ENCODE peak calls at places on chromosomes 13 and 19, in nine cellular contexts. C is upper lobe of left lung; W is CD8-positive, alpha-beta T cell; G is heart left ventricle; N is right atrium auricular region; P is IMR-90; A is cardiac muscle cell; H is tibial nerve; Y is MM.1S. D is an unnamed sample.

GRCh38 chr13:25882732-25883357 is 169.0 kb downstream of the SHISA2 start:
- DNase-seq in Y (peak; percentile 40), N (no peak), H (no peak), P (no peak), W (no peak), G (no peak), C (no peak), A (no peak), D (no peak)

GRCh38 chr19:13825489-13826475 is 30.5 kb downstream of the ZSWIM4 start:
- DNase-seq in H (no peak), G (no peak), N (no peak), P (no peak), A (no peak), W (peak; percentile 12), Y (no peak), C (peak; percentile 81), D (no peak)

GRCh38 chr13:75800545-75800944 is 164.4 kb downstream of the LMO7 start:
- DNase-seq in P (no peak), N (no peak), C (no peak), A (no peak), G (no peak), Y (no peak), W (no peak), H (no peak), D (no peak)

GRCh38 chr19:45406957-45407375 is 522 bp downstream of the POLR1G start:
- DNase-seq in W (no peak), N (no peak), A (no peak), H (no peak), Y (no peak), C (no peak), G (no peak), P (no peak), D (no peak)

GRCh38 chr19:54335164-54335563 is 3.8 kb downstream of the LILRA4 start:
- DNase-seq in N (no peak), P (no peak), C (no peak), G (no peak), H (no peak), W (no peak), A (no peak), Y (no peak), D (no peak)

GRCh38 chr13:45167611-45168554 is 33.0 kb downstream of the KCTD4 start:
- DNase-seq in N (no peak), A (peak; percentile 13), G (peak; percentile 68), H (no peak), P (no peak), W (no peak), C (no peak), Y (no peak), D (no peak)

GRCh38 chr13:98297043-98297442 is 120.0 kb upstream of the RNF113B start:
- DNase-seq in A (no peak), H (no peak), G (no peak), Y (no peak), C (no peak), P (no peak), N (no peak), W (no peak), D (no peak)

GRCh38 chr13:81388400-81388799 is 1047.5 kb upstream of the SPRY2 start:
- DNase-seq in A (no peak), P (no peak), W (no peak), G (no peak), N (no peak), Y (no peak), C (no peak), H (no peak), D (no peak)

GRCh38 chr13:93721483-93721882 is 494.9 kb downstream of the GPC6 start:
- DNase-seq in C (no peak), W (no peak), P (no peak), A (no peak), H (no peak), Y (no peak), N (no peak), G (no peak), D (no peak)

GRCh38 chr13:23753523-23753922 is 135.7 kb downstream of the MIPEP start:
- DNase-seq in W (no peak), H (no peak), A (peak; percentile 15), N (no peak), P (peak; percentile 68), C (no peak), G (no peak), Y (no peak), D (no peak)

GRCh38 chr19:5128251-5128931 is 159.5 kb downstream of the KDM4B start:
- DNase-seq in C (peak; percentile 72), Y (no peak), N (peak; percentile 90), G (peak; percentile 87), W (no peak), A (peak; percentile 92), P (peak; percentile 75), H (peak; percentile 39), D (no peak)

GRCh38 chr19:57671124-57671895 is 2.6 kb downstream of the ZSCAN4 start:
- DNase-seq in W (no peak), H (no peak), Y (no peak), N (no peak), P (no peak), G (no peak), A (no peak), C (no peak), D (no peak)

GRCh38 chr19:40735003-40735771 is 15.1 kb downstream of the ACTMAP start:
- DNase-seq in A (no peak), W (no peak), P (no peak), N (no peak), Y (no peak), H (no peak), G (no peak), C (no peak), D (no peak)

GRCh38 chr19:48991823-48992570 is 1.1 kb downstream of the GYS1 start:
- DNase-seq in W (no peak), N (peak; percentile 78), Y (peak; percentile 37), G (peak; percentile 73), A (peak; percentile 86), H (peak; percentile 45), C (peak; percentile 54), P (peak; percentile 83), D (no peak)

GRCh38 chr19:49497047-49497789 is 984 bp downstream of the RPS11 start:
- DNase-seq in H (peak; percentile 51), W (peak; percentile 78), P (peak; percentile 47), C (no peak), A (peak; percentile 63), N (no peak), Y (peak; percentile 62), G (peak; percentile 76), D (no peak)

GRCh38 chr19:8030906-8031305 is 21.7 kb upstream of the CCL25 start:
- DNase-seq in W (no peak), P (no peak), A (no peak), G (no peak), Y (no peak), N (no peak), C (no peak), H (no peak), D (no peak)

GRCh38 chr19:52258426-52258825 is 11.0 kb upstream of the ZNF766 start:
- DNase-seq in G (no peak), A (peak; percentile 16), H (no peak), C (no peak), P (peak; percentile 28), N (no peak), Y (no peak), W (no peak), D (no peak)

GRCh38 chr19:38063921-38064320 is 156.9 kb downstream of the SIPA1L3 start:
- DNase-seq in Y (no peak), N (no peak), P (no peak), H (no peak), C (no peak), G (no peak), W (no peak), A (no peak), D (no peak)

GRCh38 chr13:56349866-56350265 is 790.9 kb upstream of the PRR20A start:
- DNase-seq in P (no peak), Y (no peak), G (no peak), W (no peak), N (no peak), A (no peak), H (no peak), C (no peak), D (no peak)

DNA sequence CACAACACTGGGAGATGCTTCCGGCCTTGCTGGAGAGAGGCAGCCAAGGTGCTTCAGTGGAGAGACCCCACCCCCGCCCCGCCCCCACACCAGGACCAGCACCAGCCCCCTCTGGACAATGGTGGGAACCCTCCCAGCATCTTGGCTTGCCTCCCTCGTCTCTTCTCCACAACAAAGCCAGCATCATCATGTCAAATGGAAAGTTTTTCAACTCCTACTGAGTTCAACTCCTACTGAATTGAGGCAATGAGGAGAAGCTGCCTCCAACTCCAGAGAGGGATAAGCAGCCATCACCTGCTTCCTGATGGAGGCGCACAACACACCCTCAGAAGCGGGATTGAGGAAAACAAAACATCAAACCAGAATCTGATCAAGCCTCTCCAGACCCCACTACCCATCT is 12.8 kb downstream of the DEDD2 start:
- DNase-seq in G (no peak), W (no peak), C (no peak), P (no peak), H (no peak), Y (no peak), A (no peak), N (no peak), D (no peak)
- H3K4me1 ChIP-seq in G (peaks cover 12% of the 10 kb centered on the region), W (peaks cover 66% of the 10 kb centered on the region), C (peaks cover 16% of the 10 kb centered on the region), P (peaks cover 13% of the 10 kb centered on the region), H (peaks cover 7% of the 10 kb centered on the region), Y (peaks cover 44% of the 10 kb centered on the region), A (no peaks in the 10 kb centered on the region), N (peaks cover 15% of the 10 kb centered on the region), D (no peaks in the 10 kb centered on the region)

GRCh38 chr13:46202956-46203355 is 8.8 kb upstream of the LRRC63 start:
- DNase-seq in W (no peak), C (no peak), N (no peak), G (no peak), Y (no peak), P (no peak), H (no peak), A (no peak), D (no peak)
- H3K27me3 ChIP-seq in W (no peaks in the 10 kb centered on the region), C (no peaks in the 10 kb centered on the region), N (no peaks in the 10 kb centered on the region), G (no peaks in the 10 kb centered on the region), Y (no peaks in the 10 kb centered on the region), P (no peaks in the 10 kb centered on the region), H (no peaks in the 10 kb centered on the region), A (no peaks in the 10 kb centered on the region), D (no peaks in the 10 kb centered on the region)

DNA sequence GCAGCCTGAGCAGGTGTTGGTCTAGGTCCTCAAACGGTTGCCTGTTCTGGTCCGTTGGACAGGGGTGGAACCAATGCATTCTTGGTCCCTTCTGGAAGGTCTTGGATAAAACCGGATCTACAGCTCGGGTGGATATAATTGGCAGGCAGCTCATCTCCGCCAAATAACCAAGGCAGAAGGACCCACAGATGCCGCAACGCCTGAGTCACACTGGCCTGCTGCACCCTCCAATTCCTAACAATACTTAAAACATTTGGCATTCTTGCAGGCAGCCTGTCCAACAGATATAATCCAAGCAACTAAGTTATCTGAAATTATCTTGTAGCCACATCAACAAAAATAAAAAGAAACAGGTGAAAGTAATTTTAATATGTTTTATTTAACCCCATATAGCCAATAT is 59.0 kb upstream of the FGF14 start:
- DNase-seq in P (no peak), G (no peak), W (no peak), A (no peak), C (no peak), N (no peak), H (no peak), Y (no peak), D (no peak)
- H3K9me3 ChIP-seq in P (no peaks in the 10 kb centered on the region), G (no peaks in the 10 kb centered on the region), W (no peaks in the 10 kb centered on the region), A (no peaks in the 10 kb centered on the region), C (no peaks in the 10 kb centered on the region), N (no peaks in the 10 kb centered on the region), H (no peaks in the 10 kb centered on the region), Y (no peaks in the 10 kb centered on the region), D (no peaks in the 10 kb centered on the region)

DNA sequence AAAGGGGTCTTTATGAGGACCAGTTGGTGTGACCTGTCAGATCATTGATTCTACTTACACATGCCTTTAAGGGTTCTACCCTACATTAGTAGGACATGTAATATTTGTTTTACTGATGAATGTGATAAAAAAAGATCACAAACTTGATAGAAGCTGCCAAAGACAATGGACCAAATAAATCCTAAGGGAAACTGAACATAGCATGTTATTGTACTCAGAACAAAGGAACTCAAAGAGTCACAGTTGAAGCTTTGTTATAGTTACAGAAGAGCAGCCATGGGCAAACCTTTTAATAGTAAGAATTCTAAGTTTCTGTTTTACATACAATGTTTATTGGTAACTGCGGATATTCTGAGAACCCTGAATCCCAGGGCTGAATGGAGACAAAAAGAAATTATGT is 780.1 kb downstream of the SLITRK6 start:
- DNase-seq in P (no peak), N (no peak), C (no peak), H (no peak), A (no peak), G (no peak), W (no peak), Y (no peak), D (no peak)
- H3K4me1 ChIP-seq in P (no peaks in the 10 kb centered on the region), N (no peaks in the 10 kb centered on the region), C (no peaks in the 10 kb centered on the region), H (no peaks in the 10 kb centered on the region), A (no peaks in the 10 kb centered on the region), G (no peaks in the 10 kb centered on the region), W (no peaks in the 10 kb centered on the region), Y (no peaks in the 10 kb centered on the region), D (no peaks in the 10 kb centered on the region)

D was measured in iPS DF 6.9.